ENCODE peak calls at places on chromosomes 4 and X, in seven cellular contexts. One of them, this sample, is unnamed.
A peak's percentile ranks its signal among the peaks of the same experiment; 100 is the strongest.

GRCh38 chr4:169823685-169824084 is 65.9 kb upstream of the HPF1 start:
- DNase-seq in NCI-H1092: no peak
- DNase-seq in heart left ventricle: peak; percentile 33
- DNase-seq in HEK293T: peak; percentile 41
- DNase-seq in RPMI7951: peak; percentile 32
- DNase-seq in stimulated activated CD8-positive, alpha-beta memory T cell treated with anti-CD3 and anti-CD28 coated beads, Interleukin-2, amount 100 ng/mL, for 1 hour: no peak
- DNase-seq in H9: peak; percentile 63
- DNase-seq in this sample: no peak

GRCh38 chrX:134746379-134746723 is 88.1 kb upstream of the PLAC1 start:
- DNase-seq in NCI-H1092: no peak
- DNase-seq in heart left ventricle: no peak
- DNase-seq in HEK293T: no peak
- DNase-seq in RPMI7951: no peak
- DNase-seq in stimulated activated CD8-positive, alpha-beta memory T cell treated with anti-CD3 and anti-CD28 coated beads, Interleukin-2, amount 100 ng/mL, for 1 hour: no peak
- DNase-seq in H9: no peak
- DNase-seq in this sample: no peak

GRCh38 chrX:71067079-71067478 is 1.1 kb downstream of the SNX12 start:
- DNase-seq in NCI-H1092: no peak
- DNase-seq in heart left ventricle: no peak
- DNase-seq in HEK293T: no peak
- DNase-seq in RPMI7951: no peak
- DNase-seq in stimulated activated CD8-positive, alpha-beta memory T cell treated with anti-CD3 and anti-CD28 coated beads, Interleukin-2, amount 100 ng/mL, for 1 hour: no peak
- DNase-seq in H9: no peak
- DNase-seq in this sample: no peak

GRCh38 chr4:113607998-113608397 is 153.5 kb downstream of the CAMK2D start:
- DNase-seq in NCI-H1092: no peak
- DNase-seq in heart left ventricle: no peak
- DNase-seq in HEK293T: no peak
- DNase-seq in RPMI7951: no peak
- DNase-seq in stimulated activated CD8-positive, alpha-beta memory T cell treated with anti-CD3 and anti-CD28 coated beads, Interleukin-2, amount 100 ng/mL, for 1 hour: no peak
- DNase-seq in H9: no peak
- DNase-seq in this sample: no peak

GRCh38 chr4:23909671-23910070 is 19.8 kb upstream of the PPARGC1A start:
- DNase-seq in NCI-H1092: no peak
- DNase-seq in heart left ventricle: no peak
- DNase-seq in HEK293T: no peak
- DNase-seq in RPMI7951: no peak
- DNase-seq in stimulated activated CD8-positive, alpha-beta memory T cell treated with anti-CD3 and anti-CD28 coated beads, Interleukin-2, amount 100 ng/mL, for 1 hour: no peak
- DNase-seq in H9: no peak
- DNase-seq in this sample: no peak

GRCh38 chr4:126445596-126445995 is 1130.8 kb downstream of the FAT4 start:
- DNase-seq in NCI-H1092: no peak
- DNase-seq in heart left ventricle: no peak
- DNase-seq in HEK293T: no peak
- DNase-seq in RPMI7951: no peak
- DNase-seq in stimulated activated CD8-positive, alpha-beta memory T cell treated with anti-CD3 and anti-CD28 coated beads, Interleukin-2, amount 100 ng/mL, for 1 hour: no peak
- DNase-seq in H9: no peak
- DNase-seq in this sample: no peak

GRCh38 chrX:69152398-69152797 is 12.9 kb downstream of the PJA1 start:
- DNase-seq in NCI-H1092: peak; percentile 55
- DNase-seq in heart left ventricle: no peak
- DNase-seq in HEK293T: no peak
- DNase-seq in RPMI7951: peak; percentile 75
- DNase-seq in stimulated activated CD8-positive, alpha-beta memory T cell treated with anti-CD3 and anti-CD28 coated beads, Interleukin-2, amount 100 ng/mL, for 1 hour: no peak
- DNase-seq in H9: peak; percentile 21
- DNase-seq in this sample: no peak

GRCh38 chr4:1026115-1026514 is 14.7 kb downstream of the FGFRL1 start:
- DNase-seq in NCI-H1092: no peak
- DNase-seq in heart left ventricle: no peak
- DNase-seq in HEK293T: peak; percentile 58
- DNase-seq in RPMI7951: no peak
- DNase-seq in stimulated activated CD8-positive, alpha-beta memory T cell treated with anti-CD3 and anti-CD28 coated beads, Interleukin-2, amount 100 ng/mL, for 1 hour: no peak
- DNase-seq in H9: peak; percentile 61
- DNase-seq in this sample: no peak

GRCh38 chr4:56552273-56552672 is 46.7 kb downstream of the ARL9 start:
- DNase-seq in NCI-H1092: no peak
- DNase-seq in heart left ventricle: no peak
- DNase-seq in HEK293T: no peak
- DNase-seq in RPMI7951: no peak
- DNase-seq in stimulated activated CD8-positive, alpha-beta memory T cell treated with anti-CD3 and anti-CD28 coated beads, Interleukin-2, amount 100 ng/mL, for 1 hour: no peak
- DNase-seq in H9: no peak
- DNase-seq in this sample: no peak

GRCh38 chr4:26719954-26720552 is 136.2 kb downstream of the TBC1D19 start:
- DNase-seq in NCI-H1092: peak; percentile 3
- DNase-seq in heart left ventricle: no peak
- DNase-seq in HEK293T: no peak
- DNase-seq in RPMI7951: peak; percentile 17
- DNase-seq in stimulated activated CD8-positive, alpha-beta memory T cell treated with anti-CD3 and anti-CD28 coated beads, Interleukin-2, amount 100 ng/mL, for 1 hour: no peak
- DNase-seq in H9: no peak
- DNase-seq in this sample: no peak

GRCh38 chrX:47458528-47458927 is 24.5 kb downstream of the ZNF41 start:
- DNase-seq in NCI-H1092: no peak
- DNase-seq in heart left ventricle: no peak
- DNase-seq in HEK293T: no peak
- DNase-seq in RPMI7951: no peak
- DNase-seq in stimulated activated CD8-positive, alpha-beta memory T cell treated with anti-CD3 and anti-CD28 coated beads, Interleukin-2, amount 100 ng/mL, for 1 hour: no peak
- DNase-seq in H9: no peak
- DNase-seq in this sample: no peak

GRCh38 chr4:48081196-48081595 is 52.9 kb downstream of the TXK start:
- DNase-seq in NCI-H1092: no peak
- DNase-seq in heart left ventricle: no peak
- DNase-seq in HEK293T: no peak
- DNase-seq in RPMI7951: no peak
- DNase-seq in stimulated activated CD8-positive, alpha-beta memory T cell treated with anti-CD3 and anti-CD28 coated beads, Interleukin-2, amount 100 ng/mL, for 1 hour: no peak
- DNase-seq in H9: no peak
- DNase-seq in this sample: no peak

GRCh38 chrX:22338740-22339139 is 66.0 kb downstream of the CBLL2 start:
- DNase-seq in NCI-H1092: no peak
- DNase-seq in heart left ventricle: no peak
- DNase-seq in HEK293T: no peak
- DNase-seq in RPMI7951: peak; percentile 10
- DNase-seq in stimulated activated CD8-positive, alpha-beta memory T cell treated with anti-CD3 and anti-CD28 coated beads, Interleukin-2, amount 100 ng/mL, for 1 hour: no peak
- DNase-seq in H9: no peak
- DNase-seq in this sample: no peak

GRCh38 chrX:71214604-71215334 is 8.3 kb upstream of the GJB1 start:
- DNase-seq in NCI-H1092: no peak
- DNase-seq in heart left ventricle: no peak
- DNase-seq in HEK293T: no peak
- DNase-seq in RPMI7951: no peak
- DNase-seq in stimulated activated CD8-positive, alpha-beta memory T cell treated with anti-CD3 and anti-CD28 coated beads, Interleukin-2, amount 100 ng/mL, for 1 hour: no peak
- DNase-seq in H9: no peak
- DNase-seq in this sample: no peak

GRCh38 chr4:7522452-7522851 is 87.7 kb upstream of the PSAPL1 start:
- DNase-seq in NCI-H1092: no peak
- DNase-seq in heart left ventricle: no peak
- DNase-seq in HEK293T: no peak
- DNase-seq in RPMI7951: no peak
- DNase-seq in stimulated activated CD8-positive, alpha-beta memory T cell treated with anti-CD3 and anti-CD28 coated beads, Interleukin-2, amount 100 ng/mL, for 1 hour: no peak
- DNase-seq in H9: no peak
- DNase-seq in this sample: no peak

GRCh38 chr4:20028694-20029093 is 223.0 kb upstream of the SLIT2 start:
- DNase-seq in NCI-H1092: no peak
- DNase-seq in heart left ventricle: no peak
- DNase-seq in HEK293T: no peak
- DNase-seq in RPMI7951: peak; percentile 25
- DNase-seq in stimulated activated CD8-positive, alpha-beta memory T cell treated with anti-CD3 and anti-CD28 coated beads, Interleukin-2, amount 100 ng/mL, for 1 hour: no peak
- DNase-seq in H9: no peak
- DNase-seq in this sample: no peak

GRCh38 chrX:46967547-46967946 is 55.3 kb downstream of the JADE3 start:
- DNase-seq in NCI-H1092: no peak
- DNase-seq in heart left ventricle: no peak
- DNase-seq in HEK293T: no peak
- DNase-seq in RPMI7951: no peak
- DNase-seq in stimulated activated CD8-positive, alpha-beta memory T cell treated with anti-CD3 and anti-CD28 coated beads, Interleukin-2, amount 100 ng/mL, for 1 hour: no peak
- DNase-seq in H9: no peak
- DNase-seq in this sample: no peak

GRCh38 chr4:2818351-2818939 is 25.2 kb upstream of the ADD1 start:
- DNase-seq in NCI-H1092: no peak
- DNase-seq in heart left ventricle: no peak
- DNase-seq in HEK293T: peak; percentile 45
- DNase-seq in RPMI7951: no peak
- DNase-seq in stimulated activated CD8-positive, alpha-beta memory T cell treated with anti-CD3 and anti-CD28 coated beads, Interleukin-2, amount 100 ng/mL, for 1 hour: no peak
- DNase-seq in H9: peak; percentile 47
- DNase-seq in this sample: no peak

GRCh38 chr4:137309424-137309823 is 222.9 kb downstream of the PCDH18 start:
- DNase-seq in NCI-H1092: no peak
- DNase-seq in heart left ventricle: no peak
- DNase-seq in HEK293T: no peak
- DNase-seq in RPMI7951: no peak
- DNase-seq in stimulated activated CD8-positive, alpha-beta memory T cell treated with anti-CD3 and anti-CD28 coated beads, Interleukin-2, amount 100 ng/mL, for 1 hour: no peak
- DNase-seq in H9: no peak
- DNase-seq in this sample: no peak

GRCh38 chrX:20523626-20524312 is 257.1 kb upstream of the RPS6KA3 start:
- DNase-seq in NCI-H1092: no peak
- DNase-seq in heart left ventricle: no peak
- DNase-seq in HEK293T: no peak
- DNase-seq in RPMI7951: no peak
- DNase-seq in stimulated activated CD8-positive, alpha-beta memory T cell treated with anti-CD3 and anti-CD28 coated beads, Interleukin-2, amount 100 ng/mL, for 1 hour: no peak
- DNase-seq in H9: no peak
- DNase-seq in this sample: no peak

GRCh38 chr4:155529197-155529596 is 137.5 kb upstream of the GUCY1A1 start:
- DNase-seq in NCI-H1092: no peak
- DNase-seq in heart left ventricle: no peak
- DNase-seq in HEK293T: no peak
- DNase-seq in RPMI7951: peak; percentile 25
- DNase-seq in stimulated activated CD8-positive, alpha-beta memory T cell treated with anti-CD3 and anti-CD28 coated beads, Interleukin-2, amount 100 ng/mL, for 1 hour: no peak
- DNase-seq in H9: no peak
- DNase-seq in this sample: no peak

GRCh38 chrX:22616867-22617266 is 344.2 kb downstream of the CBLL2 start:
- DNase-seq in NCI-H1092: no peak
- DNase-seq in heart left ventricle: no peak
- DNase-seq in HEK293T: no peak
- DNase-seq in RPMI7951: no peak
- DNase-seq in stimulated activated CD8-positive, alpha-beta memory T cell treated with anti-CD3 and anti-CD28 coated beads, Interleukin-2, amount 100 ng/mL, for 1 hour: no peak
- DNase-seq in H9: no peak
- DNase-seq in this sample: no peak

GRCh38 chr4:128364565-128364964 is 77.0 kb upstream of the PGRMC2 start:
- DNase-seq in NCI-H1092: no peak
- DNase-seq in heart left ventricle: no peak
- DNase-seq in HEK293T: no peak
- DNase-seq in RPMI7951: no peak
- DNase-seq in stimulated activated CD8-positive, alpha-beta memory T cell treated with anti-CD3 and anti-CD28 coated beads, Interleukin-2, amount 100 ng/mL, for 1 hour: no peak
- DNase-seq in H9: no peak
- DNase-seq in this sample: no peak

GRCh38 chr4:2283199-2283711 is 21.3 kb upstream of the MXD4 start:
- DNase-seq in NCI-H1092: no peak
- DNase-seq in heart left ventricle: no peak
- DNase-seq in HEK293T: no peak
- DNase-seq in RPMI7951: no peak
- DNase-seq in stimulated activated CD8-positive, alpha-beta memory T cell treated with anti-CD3 and anti-CD28 coated beads, Interleukin-2, amount 100 ng/mL, for 1 hour: no peak
- DNase-seq in H9: no peak
- DNase-seq in this sample: no peak

GRCh38 chrX:9940397-9940796 is 26.8 kb upstream of the CLDN34 start:
- DNase-seq in NCI-H1092: no peak
- DNase-seq in heart left ventricle: no peak
- DNase-seq in HEK293T: no peak
- DNase-seq in RPMI7951: peak; percentile 95
- DNase-seq in stimulated activated CD8-positive, alpha-beta memory T cell treated with anti-CD3 and anti-CD28 coated beads, Interleukin-2, amount 100 ng/mL, for 1 hour: no peak
- DNase-seq in H9: no peak
- DNase-seq in this sample: no peak

GRCh38 chr4:148795156-148795864 is 353.1 kb upstream of the NR3C2 start:
- DNase-seq in NCI-H1092: no peak
- DNase-seq in heart left ventricle: peak; percentile 16
- DNase-seq in HEK293T: no peak
- DNase-seq in RPMI7951: no peak
- DNase-seq in stimulated activated CD8-positive, alpha-beta memory T cell treated with anti-CD3 and anti-CD28 coated beads, Interleukin-2, amount 100 ng/mL, for 1 hour: no peak
- DNase-seq in H9: peak; percentile 39
- DNase-seq in this sample: no peak

GRCh38 chr4:41129128-41129754 is 85.1 kb downstream of the APBB2 start:
- DNase-seq in NCI-H1092: peak; percentile 9
- DNase-seq in heart left ventricle: no peak
- DNase-seq in HEK293T: no peak
- DNase-seq in RPMI7951: no peak
- DNase-seq in stimulated activated CD8-positive, alpha-beta memory T cell treated with anti-CD3 and anti-CD28 coated beads, Interleukin-2, amount 100 ng/mL, for 1 hour: no peak
- DNase-seq in H9: no peak
- DNase-seq in this sample: no peak